ENCODE peak calls at places on chromosomes 16 and 17, in five cellular contexts. E is Panc1; T is ovary; U is psoas muscle; A is CD8-positive, alpha-beta T cell. I is an unnamed sample.

GRCh38 chr17:33200116-33200515 is 93.0 kb downstream of the ASIC2 start:
- DNase-seq in E (peak; percentile 27), T (no peak), U (no peak), A (no peak), I (no peak)

GRCh38 chr16:23466162-23466885 is 13.3 kb upstream of the COG7 start:
- DNase-seq in E (peak; percentile 87), T (no peak), U (peak; percentile 85), A (no peak), I (no peak)

GRCh38 chr17:21368545-21369246 is 7.5 kb upstream of the KCNJ12 start:
- DNase-seq in E (no peak), T (no peak), U (no peak), A (no peak), I (no peak)

GRCh38 chr17:9427460-9428315 is 147.9 kb downstream of the STX8 start:
- DNase-seq in E (no peak), T (no peak), U (peak; percentile 65), A (no peak), I (no peak)

GRCh38 chr17:62723842-62724241 is 84.3 kb downstream of the MARCHF10 start:
- DNase-seq in E (no peak), T (no peak), U (no peak), A (no peak), I (no peak)

GRCh38 chr17:8326591-8327583 is 12.8 kb upstream of the ODF4 start:
- DNase-seq in E (no peak), T (peak; percentile 58), U (peak; percentile 64), A (no peak), I (no peak)

GRCh38 chr17:64565563-64565962 is 58.8 kb downstream of the CEP95 start:
- DNase-seq in E (no peak), T (no peak), U (no peak), A (no peak), I (no peak)

GRCh38 chr16:67565470-67566100 is 3.3 kb downstream of the CTCF start:
- DNase-seq in E (no peak), T (peak; percentile 7), U (no peak), A (no peak), I (no peak)

GRCh38 chr17:40038882-40039513 is 15.2 kb downstream of the MED24 start:
- DNase-seq in E (no peak), T (peak; percentile 81), U (peak; percentile 89), A (no peak), I (no peak)

GRCh38 chr17:39754958-39755549 is 17.3 kb downstream of the GRB7 start:
- DNase-seq in E (no peak), T (no peak), U (peak; percentile 55), A (no peak), I (no peak)

GRCh38 chr17:31495049-31495885 is 103.8 kb downstream of the RAB11FIP4 start:
- DNase-seq in E (no peak), T (no peak), U (peak; percentile 20), A (no peak), I (no peak)

DNA sequence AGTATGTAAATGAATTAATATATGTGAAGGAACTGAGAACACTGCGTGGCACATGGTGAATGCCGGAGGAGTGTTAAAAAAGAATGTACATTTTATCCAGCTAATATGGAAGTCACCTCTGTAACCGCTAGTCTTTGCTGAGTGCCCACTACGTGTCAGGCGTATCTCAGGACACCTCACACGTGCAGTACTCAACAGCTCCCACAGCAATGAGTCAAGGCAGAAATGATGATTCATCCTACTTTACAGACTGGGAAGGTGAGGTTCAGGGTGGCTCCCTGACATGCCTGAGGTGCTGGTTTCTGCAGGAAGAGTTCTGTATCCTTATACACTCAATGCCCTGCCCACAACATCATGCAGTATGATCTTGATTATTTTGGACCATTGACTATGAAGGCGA is 487.0 kb downstream of the HAPSTR1 start:
- DNase-seq in E (no peak), T (no peak), U (no peak), A (no peak), I (no peak)
- H3K27ac ChIP-seq in E (no peak overlapping the region), T (no peak overlapping the region), U (no peak overlapping the region), A (no peak overlapping the region), I (no peak overlapping the region)

GRCh38 chr17:226108-226772 is 44.8 kb upstream of the DOC2B start:
- DNase-seq in E (no peak), T (peak; percentile 11), U (peak; percentile 16), A (no peak), I (no peak)
- H3K27ac ChIP-seq in E (no peak overlapping the region), T (no peak overlapping the region), U (no peak overlapping the region), A (no peak overlapping the region), I (no peak overlapping the region)

DNA sequence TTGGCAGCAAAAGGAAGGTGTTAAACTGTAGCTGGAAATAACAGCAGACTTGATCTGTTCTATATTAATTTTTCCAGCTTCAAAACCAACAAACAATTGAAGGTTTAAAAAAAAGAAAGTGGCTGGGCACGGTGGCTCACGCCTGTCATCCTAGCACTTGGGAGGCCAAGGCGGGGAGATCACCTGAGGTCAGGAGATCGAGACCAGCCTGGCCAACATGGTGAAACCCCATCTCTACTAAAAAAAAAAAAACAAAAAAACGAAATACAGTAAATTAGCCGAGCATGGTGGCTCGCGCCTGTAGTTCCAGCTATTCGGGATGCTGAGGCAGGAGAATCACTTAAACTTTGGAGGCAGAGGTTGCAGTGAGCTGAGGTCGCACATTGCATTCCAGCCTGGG is 191.9 kb downstream of the SPECC1 start:
- DNase-seq in E (no peak), T (no peak), U (no peak), A (no peak), I (no peak)
- H3K27ac ChIP-seq in E (no peak overlapping the region), T (no peak overlapping the region), U (no peak overlapping the region), A (no peak overlapping the region), I (no peak overlapping the region)

GRCh38 chr17:38441429-38442061 is 13.3 kb downstream of the ARHGAP23 start:
- DNase-seq in E (no peak), T (no peak), U (no peak), A (no peak), I (no peak)

GRCh38 chr17:38440614-38441397 is 12.5 kb downstream of the ARHGAP23 start:
- DNase-seq in E (no peak), T (no peak), U (no peak), A (no peak), I (no peak)

GRCh38 chr17:38444151-38444550 is 15.9 kb downstream of the ARHGAP23 start:
- DNase-seq in E (no peak), T (peak; percentile 79), U (peak; percentile 88), A (peak; percentile 40), I (peak; percentile 22)

GRCh38 chr17:38442548-38442947 is 14.3 kb downstream of the ARHGAP23 start:
- DNase-seq in E (no peak), T (no peak), U (peak; percentile 77), A (no peak), I (no peak)

GRCh38 chr17:38443356-38444026 is 15.2 kb downstream of the ARHGAP23 start:
- DNase-seq in E (no peak), T (no peak), U (no peak), A (no peak), I (no peak)
- H3K27ac ChIP-seq in E (no peak overlapping the region), T (no peak overlapping the region), U (peak overlapping the region; percentile 23), A (no peak overlapping the region), I (no peak overlapping the region)

GRCh38 chr16:85574672-85575475 is 38.2 kb upstream of the GSE1 start:
- DNase-seq in E (no peak), T (no peak), U (no peak), A (no peak), I (no peak)
- H3K27ac ChIP-seq in E (peak overlapping the region; percentile 81), T (no peak overlapping the region), U (peak overlapping the region; percentile 63), A (no peak overlapping the region), I (no peak overlapping the region)

GRCh38 chr17:50149425-50150353 is 788 bp downstream of the PPP1R9B start:
- DNase-seq in E (no peak), T (peak; percentile 73), U (peak; percentile 83), A (no peak), I (peak; percentile 45)
- H3K27ac ChIP-seq in E (peak overlapping the region; percentile 94), T (peak overlapping the region; percentile 81), U (peak overlapping the region; percentile 83), A (peak overlapping the region; percentile 61), I (peak overlapping the region; percentile 86)

DNA sequence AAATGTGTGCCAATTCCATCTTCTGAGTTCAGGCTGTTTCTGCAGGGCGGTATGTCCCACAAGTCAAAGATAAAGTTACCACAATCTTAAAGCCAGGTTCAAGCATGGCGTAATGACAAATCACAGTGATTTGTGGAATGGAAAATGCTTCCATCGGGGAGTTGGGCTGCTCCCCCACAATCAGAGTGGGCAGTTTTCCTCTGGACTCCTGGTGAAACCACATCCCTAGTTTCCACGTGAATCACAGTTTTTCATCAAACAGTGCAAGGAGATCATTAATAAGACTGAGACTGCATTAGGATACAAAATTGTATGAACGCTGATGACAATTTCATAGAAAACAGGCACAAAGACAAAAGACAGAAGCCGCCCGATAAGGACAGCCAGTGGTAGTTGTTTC is 3.5 kb downstream of the LITAF start:
- DNase-seq in E (no peak), T (peak; percentile 41), U (peak; percentile 8), A (no peak), I (no peak)
- H3K27ac ChIP-seq in E (peak overlapping the region; percentile 4), T (no peak overlapping the region), U (no peak overlapping the region), A (no peak overlapping the region), I (no peak overlapping the region)

I was measured in effector memory CD4-positive, alpha-beta T cell.